ENCODE peak calls at places on chromosome 14, in five cellular contexts. M, B, V, H and Q are unnamed samples.

GRCh38 chr14:90278199-90279175 is 22.1 kb downstream of the PSMC1 start:
- DNase-seq in M (no peak), B (no peak), V (no peak), H (no peak), Q (no peak)

GRCh38 chr14:62616668-62617067 is 428.6 kb downstream of the KCNH5 start:
- DNase-seq in M (no peak), B (no peak), V (no peak), H (no peak), Q (no peak)

GRCh38 chr14:104387000-104387384 is 192.6 kb upstream of the C14orf180 start:
- DNase-seq in M (no peak), B (no peak), V (no peak), H (no peak), Q (peak; percentile 53)

GRCh38 chr14:63875311-63875710 is 22.5 kb downstream of the SYNE2 start:
- DNase-seq in M (no peak), B (no peak), V (no peak), H (no peak), Q (no peak)

GRCh38 chr14:51657762-51658161 is 6.1 kb downstream of the FRMD6 start:
- DNase-seq in M (no peak), B (no peak), V (no peak), H (no peak), Q (no peak)

GRCh38 chr14:71527807-71528206 is 404.4 kb upstream of the RGS6 start:
- DNase-seq in M (no peak), B (no peak), V (no peak), H (no peak), Q (no peak)

GRCh38 chr14:94113073-94113472 is 2.5 kb downstream of the IFI27 start:
- DNase-seq in M (no peak), B (no peak), V (no peak), H (no peak), Q (no peak)

GRCh38 chr14:20978687-20979086 is 11.1 kb upstream of the METTL17 start:
- DNase-seq in M (no peak), B (no peak), V (no peak), H (no peak), Q (no peak)

GRCh38 chr14:72663076-72663487 is 230.8 kb downstream of the DPF3 start:
- DNase-seq in M (no peak), B (no peak), V (no peak), H (no peak), Q (no peak)

GRCh38 chr14:61670576-61670975 is 24.7 kb upstream of the HIF1A start:
- DNase-seq in M (no peak), B (no peak), V (no peak), H (no peak), Q (no peak)

GRCh38 chr14:85565862-85566296 is 35.9 kb downstream of the FLRT2 start:
- DNase-seq in M (peak; percentile 6), B (no peak), V (peak; percentile 7), H (no peak), Q (peak; percentile 1)

GRCh38 chr14:100399052-100399849 is 76.1 kb downstream of the SLC25A47 start:
- DNase-seq in M (no peak), B (no peak), V (no peak), H (no peak), Q (no peak)

GRCh38 chr14:67133595-67134441 is 55.4 kb upstream of the GARIN2 start:
- DNase-seq in M (no peak), B (no peak), V (no peak), H (no peak), Q (no peak)

GRCh38 chr14:71472961-71473340 is 459.3 kb upstream of the RGS6 start:
- DNase-seq in M (no peak), B (no peak), V (no peak), H (no peak), Q (no peak)

GRCh38 chr14:21267431-21267845 is 1.8 kb downstream of the HNRNPC start:
- DNase-seq in M (no peak), B (no peak), V (no peak), H (no peak), Q (no peak)

GRCh38 chr14:32027255-32027939 is 49.7 kb upstream of the ARHGAP5 start:
- DNase-seq in M (no peak), B (no peak), V (no peak), H (no peak), Q (no peak)

GRCh38 chr14:51185180-51185579 is 54.9 kb upstream of the TMX1 start:
- DNase-seq in M (no peak), B (no peak), V (no peak), H (no peak), Q (no peak)

GRCh38 chr14:24806061-24806678 is 172.2 kb upstream of the GZMB start:
- DNase-seq in M (peak; percentile 32), B (peak; percentile 52), V (no peak), H (peak; percentile 88), Q (no peak)

GRCh38 chr14:65373671-65374039 is 38.9 kb upstream of the FUT8 start:
- DNase-seq in M (no peak), B (no peak), V (no peak), H (no peak), Q (no peak)

GRCh38 chr14:100849432-100849831 is 23.5 kb downstream of the MEG3 start:
- DNase-seq in M (no peak), B (no peak), V (no peak), H (no peak), Q (no peak)

GRCh38 chr14:78088941-78089340 is 81.2 kb upstream of the NRXN3 start:
- DNase-seq in M (no peak), B (no peak), V (no peak), H (no peak), Q (no peak)

GRCh38 chr14:49767473-49768300 is at the start of gene KLHDC2:
- DNase-seq in M (peak; percentile 88), B (peak; percentile 82), V (peak; percentile 74), H (peak; percentile 91), Q (peak; percentile 75)

GRCh38 chr14:88901991-88902390 is 77.5 kb downstream of the TTC8 start:
- DNase-seq in M (no peak), B (no peak), V (no peak), H (no peak), Q (no peak)

GRCh38 chr14:104750658-104751057 is 2.3 kb upstream of the SIVA1 start:
- DNase-seq in M (no peak), B (no peak), V (peak; percentile 23), H (no peak), Q (no peak)

GRCh38 chr14:98958048-98959031 is 313.7 kb downstream of the BCL11B start:
- DNase-seq in M (no peak), B (no peak), V (no peak), H (no peak), Q (no peak)

GRCh38 chr14:94460631-94461416 is 8.2 kb upstream of the SERPINA11 start:
- DNase-seq in M (no peak), B (no peak), V (no peak), H (no peak), Q (no peak)

GRCh38 chr14:68089146-68089715 is 269.7 kb downstream of the RAD51B start:
- DNase-seq in M (peak; percentile 96), B (no peak), V (no peak), H (peak; percentile 24), Q (peak; percentile 70)

GRCh38 chr14:22320353-22320733 is 268.7 kb downstream of the DAD1 start:
- DNase-seq in M (no peak), B (no peak), V (no peak), H (no peak), Q (no peak)